ENCODE peak calls at places on chromosomes 13 and 19, in nine cellular contexts. O, Y, C, P, K, Q, X, B and N are unnamed samples.

GRCh38 chr19:29275266-29275665 is 62.3 kb upstream of the UQCRFS1 start:
- DNase-seq in O (no peak), Y (no peak), C (no peak), P (no peak), K (no peak), Q (peak), X (no peak), B (no peak), N (no peak)

GRCh38 chr19:17948967-17949930 is 16.4 kb downstream of the CCDC124 start:
- DNase-seq in O (no peak), Y (no peak), C (no peak), P (no peak), K (peak), Q (no peak), X (no peak), B (no peak), N (no peak)

GRCh38 chr13:110629735-110630134 is 14.4 kb downstream of the NAXD start:
- DNase-seq in O (no peak), Y (no peak), C (no peak), P (no peak), K (no peak), Q (no peak), X (no peak), B (no peak), N (no peak)

GRCh38 chr13:37109080-37109678 is 3.7 kb upstream of the CSNK1A1L start:
- DNase-seq in O (no peak), Y (no peak), C (no peak), P (no peak), K (no peak), Q (no peak), X (no peak), B (no peak), N (peak)

GRCh38 chr13:27481766-27482165 is 31.4 kb upstream of the MTIF3 start:
- DNase-seq in O (no peak), Y (no peak), C (no peak), P (no peak), K (peak), Q (no peak), X (no peak), B (no peak), N (peak)

GRCh38 chr13:37403776-37404497 is 194.6 kb downstream of the POSTN start:
- DNase-seq in O (no peak), Y (peak), C (no peak), P (no peak), K (no peak), Q (no peak), X (no peak), B (no peak), N (no peak)

GRCh38 chr19:48479686-48480085 is 10.5 kb downstream of the CYTH2 start:
- DNase-seq in O (no peak), Y (no peak), C (no peak), P (no peak), K (no peak), Q (no peak), X (no peak), B (no peak), N (no peak)

GRCh38 chr19:50252111-50252886 is 48.9 kb downstream of the MYH14 start:
- DNase-seq in O (no peak), Y (no peak), C (no peak), P (no peak), K (no peak), Q (no peak), X (no peak), B (no peak), N (peak)

GRCh38 chr13:98868932-98869331 is 108.9 kb downstream of the DOCK9 start:
- DNase-seq in O (no peak), Y (no peak), C (no peak), P (no peak), K (no peak), Q (no peak), X (no peak), B (no peak), N (no peak)